ENCODE peak calls at places on chromosome X, in six cellular contexts. One of them, this sample, is unnamed.
A peak's percentile ranks its signal among the peaks of the same experiment; 100 is the strongest.

GRCh38 chrX:2374086-2374485 is 126.7 kb downstream of the DHRSX start:
- DNase-seq in NB4: no peak
- DNase-seq in SK-N-SH: no peak
- DNase-seq in WTC11: no peak
- DNase-seq in H1: no peak
- DNase-seq in endothelial cell of umbilical vein: no peak
- DNase-seq in this sample: no peak

GRCh38 chrX:56733459-56734046 is 4.5 kb downstream of the NBDY start:
- DNase-seq in NB4: peak; percentile 51
- DNase-seq in SK-N-SH: peak; percentile 41
- DNase-seq in WTC11: peak; percentile 39
- DNase-seq in H1: no peak
- DNase-seq in endothelial cell of umbilical vein: peak; percentile 51
- DNase-seq in this sample: peak; percentile 11

GRCh38 chrX:101429934-101430333 is 21.9 kb downstream of the HNRNPH2 start:
- DNase-seq in NB4: no peak
- DNase-seq in SK-N-SH: no peak
- DNase-seq in WTC11: no peak
- DNase-seq in H1: no peak
- DNase-seq in endothelial cell of umbilical vein: no peak
- DNase-seq in this sample: no peak

GRCh38 chrX:46204721-46205422 is 340.3 kb downstream of the ZNF674 start:
- DNase-seq in NB4: no peak
- DNase-seq in SK-N-SH: no peak
- DNase-seq in WTC11: no peak
- DNase-seq in H1: no peak
- DNase-seq in endothelial cell of umbilical vein: no peak
- DNase-seq in this sample: no peak

GRCh38 chrX:50756276-50756675 is 57.7 kb downstream of the SHROOM4 start:
- DNase-seq in NB4: no peak
- DNase-seq in SK-N-SH: no peak
- DNase-seq in WTC11: no peak
- DNase-seq in H1: no peak
- DNase-seq in endothelial cell of umbilical vein: no peak
- DNase-seq in this sample: no peak

GRCh38 chrX:12060489-12061260 is 77.6 kb upstream of the FRMPD4 start:
- DNase-seq in NB4: no peak
- DNase-seq in SK-N-SH: no peak
- DNase-seq in WTC11: no peak
- DNase-seq in H1: no peak
- DNase-seq in endothelial cell of umbilical vein: no peak
- DNase-seq in this sample: no peak

GRCh38 chrX:36609653-36610585 is 398.2 kb upstream of the FAM47C start:
- DNase-seq in NB4: no peak
- DNase-seq in SK-N-SH: no peak
- DNase-seq in WTC11: no peak
- DNase-seq in H1: no peak
- DNase-seq in endothelial cell of umbilical vein: no peak
- DNase-seq in this sample: no peak

GRCh38 chrX:13340182-13340791 is 20.4 kb upstream of the ATXN3L start:
- DNase-seq in NB4: no peak
- DNase-seq in SK-N-SH: no peak
- DNase-seq in WTC11: no peak
- DNase-seq in H1: no peak
- DNase-seq in endothelial cell of umbilical vein: no peak
- DNase-seq in this sample: no peak

GRCh38 chrX:71629467-71629866 is 11.2 kb upstream of the CXCR3 start:
- DNase-seq in NB4: no peak
- DNase-seq in SK-N-SH: no peak
- DNase-seq in WTC11: no peak
- DNase-seq in H1: no peak
- DNase-seq in endothelial cell of umbilical vein: no peak
- DNase-seq in this sample: no peak

GRCh38 chrX:47179221-47179927 is 14.3 kb upstream of the UBA1 start:
- DNase-seq in NB4: no peak
- DNase-seq in SK-N-SH: no peak
- DNase-seq in WTC11: no peak
- DNase-seq in H1: no peak
- DNase-seq in endothelial cell of umbilical vein: no peak
- DNase-seq in this sample: no peak

GRCh38 chrX:110646386-110646785 is 149.2 kb downstream of the CHRDL1 start:
- DNase-seq in NB4: no peak
- DNase-seq in SK-N-SH: no peak
- DNase-seq in WTC11: no peak
- DNase-seq in H1: no peak
- DNase-seq in endothelial cell of umbilical vein: no peak
- DNase-seq in this sample: no peak

GRCh38 chrX:16445166-16445752 is 204.7 kb upstream of the S100G start:
- DNase-seq in NB4: peak; percentile 42
- DNase-seq in SK-N-SH: peak; percentile 41
- DNase-seq in WTC11: peak; percentile 27
- DNase-seq in H1: no peak
- DNase-seq in endothelial cell of umbilical vein: peak; percentile 17
- DNase-seq in this sample: peak; percentile 45

GRCh38 chrX:153739754-153740486 is 15.3 kb downstream of the ABCD1 start:
- DNase-seq in NB4: no peak
- DNase-seq in SK-N-SH: no peak
- DNase-seq in WTC11: no peak
- DNase-seq in H1: no peak
- DNase-seq in endothelial cell of umbilical vein: no peak
- DNase-seq in this sample: no peak

GRCh38 chrX:19798423-19798822 is 89.0 kb downstream of the SH3KBP1 start:
- DNase-seq in NB4: no peak
- DNase-seq in SK-N-SH: no peak
- DNase-seq in WTC11: no peak
- DNase-seq in H1: no peak
- DNase-seq in endothelial cell of umbilical vein: no peak
- DNase-seq in this sample: no peak

GRCh38 chrX:46681849-46682248 is 77.1 kb downstream of the SLC9A7 start:
- DNase-seq in NB4: no peak
- DNase-seq in SK-N-SH: no peak
- DNase-seq in WTC11: no peak
- DNase-seq in H1: no peak
- DNase-seq in endothelial cell of umbilical vein: no peak
- DNase-seq in this sample: no peak

GRCh38 chrX:39736219-39737211 is 361.2 kb downstream of the BCOR start:
- DNase-seq in NB4: peak; percentile 29
- DNase-seq in SK-N-SH: peak; percentile 35
- DNase-seq in WTC11: no peak
- DNase-seq in H1: no peak
- DNase-seq in endothelial cell of umbilical vein: peak; percentile 94
- DNase-seq in this sample: no peak
- TF ChIP-seq MAX in NB4: no peak
- TF ChIP-seq MAX in SK-N-SH: peak; percentile 51
- TF ChIP-seq MAX in WTC11: no peak
- TF ChIP-seq MAX in H1: no peak
- TF ChIP-seq MAX in endothelial cell of umbilical vein: no peak
- TF ChIP-seq MAX in this sample: no peak

GRCh38 chrX:137982791-137983190 is 416.9 kb downstream of the ZIC3 start:
- DNase-seq in NB4: no peak
- DNase-seq in SK-N-SH: no peak
- DNase-seq in WTC11: no peak
- DNase-seq in H1: no peak
- DNase-seq in endothelial cell of umbilical vein: no peak
- DNase-seq in this sample: no peak

GRCh38 chrX:137988470-137988869 is 422.5 kb downstream of the ZIC3 start:
- DNase-seq in NB4: no peak
- DNase-seq in SK-N-SH: no peak
- DNase-seq in WTC11: no peak
- DNase-seq in H1: no peak
- DNase-seq in endothelial cell of umbilical vein: no peak
- DNase-seq in this sample: no peak
- TF ChIP-seq MAX in NB4: no peak
- TF ChIP-seq MAX in SK-N-SH: no peak
- TF ChIP-seq MAX in WTC11: no peak
- TF ChIP-seq MAX in H1: no peak
- TF ChIP-seq MAX in endothelial cell of umbilical vein: no peak
- TF ChIP-seq MAX in this sample: no peak

GRCh38 chrX:133513116-133513515 is 97.8 kb upstream of the GPC4 start:
- DNase-seq in NB4: no peak
- DNase-seq in SK-N-SH: no peak
- DNase-seq in WTC11: no peak
- DNase-seq in H1: no peak
- DNase-seq in endothelial cell of umbilical vein: no peak
- DNase-seq in this sample: no peak
- TF ChIP-seq MAX in NB4: no peak
- TF ChIP-seq MAX in SK-N-SH: no peak
- TF ChIP-seq MAX in WTC11: no peak
- TF ChIP-seq MAX in H1: no peak
- TF ChIP-seq MAX in endothelial cell of umbilical vein: no peak
- TF ChIP-seq MAX in this sample: no peak

GRCh38 chrX:119659522-119659921 is 33.4 kb downstream of the SEPTIN6 start:
- DNase-seq in NB4: no peak
- DNase-seq in SK-N-SH: no peak
- DNase-seq in WTC11: no peak
- DNase-seq in H1: no peak
- DNase-seq in endothelial cell of umbilical vein: no peak
- DNase-seq in this sample: no peak

GRCh38 chrX:119654112-119654531 is 38.8 kb downstream of the SEPTIN6 start:
- DNase-seq in NB4: peak; percentile 9
- DNase-seq in SK-N-SH: peak; percentile 12
- DNase-seq in WTC11: no peak
- DNase-seq in H1: no peak
- DNase-seq in endothelial cell of umbilical vein: no peak
- DNase-seq in this sample: no peak

DNA sequence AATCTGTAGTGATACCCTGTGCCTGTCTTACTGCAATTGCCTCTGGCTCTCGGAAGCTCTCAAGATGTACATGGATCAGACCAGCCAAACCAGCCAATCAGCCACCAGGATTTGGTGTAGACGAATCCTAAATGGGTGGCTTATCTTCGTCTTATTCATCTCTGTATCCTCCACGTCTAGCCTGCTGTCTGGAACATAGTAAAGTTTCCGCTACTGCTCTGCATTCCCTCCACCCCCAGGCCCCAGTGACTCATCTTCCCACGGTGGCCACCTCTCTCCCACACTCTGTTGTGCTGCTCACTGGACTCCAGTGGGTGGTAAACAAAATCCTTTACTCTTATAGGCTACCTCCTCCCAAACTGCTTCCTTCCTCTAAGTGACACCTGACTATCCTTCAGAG is 37.8 kb downstream of the SEPTIN6 start:
- DNase-seq in NB4: peak; percentile 29
- DNase-seq in SK-N-SH: peak; percentile 36
- DNase-seq in WTC11: no peak
- DNase-seq in H1: no peak
- DNase-seq in endothelial cell of umbilical vein: peak; percentile 84
- DNase-seq in this sample: peak; percentile 54
- TF ChIP-seq MAX in NB4: no peak
- TF ChIP-seq MAX in SK-N-SH: no peak
- TF ChIP-seq MAX in WTC11: no peak
- TF ChIP-seq MAX in H1: no peak
- TF ChIP-seq MAX in endothelial cell of umbilical vein: no peak
- TF ChIP-seq MAX in this sample: no peak

GRCh38 chrX:139563251-139563650 is 32.7 kb downstream of the F9 start:
- DNase-seq in NB4: no peak
- DNase-seq in SK-N-SH: no peak
- DNase-seq in WTC11: no peak
- DNase-seq in H1: no peak
- DNase-seq in endothelial cell of umbilical vein: no peak
- DNase-seq in this sample: no peak
- TF ChIP-seq MAX in NB4: no peak
- TF ChIP-seq MAX in SK-N-SH: no peak
- TF ChIP-seq MAX in WTC11: no peak
- TF ChIP-seq MAX in H1: no peak
- TF ChIP-seq MAX in endothelial cell of umbilical vein: no peak
- TF ChIP-seq MAX in this sample: no peak

GRCh38 chrX:120790118-120790517 is 85.5 kb downstream of the CT47B1 start:
- DNase-seq in NB4: peak; percentile 66
- DNase-seq in SK-N-SH: peak; percentile 45
- DNase-seq in WTC11: no peak
- DNase-seq in H1: no peak
- DNase-seq in endothelial cell of umbilical vein: peak; percentile 71
- DNase-seq in this sample: peak; percentile 36
- TF ChIP-seq MAX in NB4: no peak
- TF ChIP-seq MAX in SK-N-SH: no peak
- TF ChIP-seq MAX in WTC11: no peak
- TF ChIP-seq MAX in H1: no peak
- TF ChIP-seq MAX in endothelial cell of umbilical vein: no peak
- TF ChIP-seq MAX in this sample: no peak

GRCh38 chrX:122187065-122187464 is 997.0 kb upstream of the GRIA3 start:
- DNase-seq in NB4: no peak
- DNase-seq in SK-N-SH: no peak
- DNase-seq in WTC11: no peak
- DNase-seq in H1: no peak
- DNase-seq in endothelial cell of umbilical vein: no peak
- DNase-seq in this sample: no peak
- TF ChIP-seq MAX in NB4: no peak
- TF ChIP-seq MAX in SK-N-SH: no peak
- TF ChIP-seq MAX in WTC11: no peak
- TF ChIP-seq MAX in H1: no peak
- TF ChIP-seq MAX in endothelial cell of umbilical vein: no peak
- TF ChIP-seq MAX in this sample: no peak

DNA sequence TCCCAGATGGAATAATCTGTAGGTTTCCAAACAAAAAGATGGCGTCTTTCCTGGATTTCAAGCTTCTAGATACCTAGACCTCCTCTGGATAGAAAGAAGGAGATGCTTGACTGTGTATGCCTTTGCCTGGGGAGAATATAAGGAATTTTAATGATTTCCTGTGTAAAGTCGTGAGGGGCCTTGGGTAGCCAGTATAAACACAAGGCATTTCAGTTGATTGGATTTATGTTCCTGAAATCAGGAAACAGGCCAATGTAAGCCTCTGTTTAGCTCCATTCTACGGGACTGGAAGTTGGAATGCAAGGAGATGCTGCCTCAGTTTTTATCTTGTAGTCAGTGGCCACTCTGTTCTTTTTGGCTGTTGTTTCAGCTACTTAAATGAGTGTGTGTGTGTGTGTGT is 137.2 kb downstream of the GUCY2F start:
- DNase-seq in NB4: no peak
- DNase-seq in SK-N-SH: no peak
- DNase-seq in WTC11: no peak
- DNase-seq in H1: no peak
- DNase-seq in endothelial cell of umbilical vein: peak; percentile 70
- DNase-seq in this sample: no peak
- TF ChIP-seq MAX in NB4: no peak
- TF ChIP-seq MAX in SK-N-SH: no peak
- TF ChIP-seq MAX in WTC11: no peak
- TF ChIP-seq MAX in H1: no peak
- TF ChIP-seq MAX in endothelial cell of umbilical vein: no peak
- TF ChIP-seq MAX in this sample: no peak

This sample was measured in K562.